ENCODE peak calls at places on chromosomes 16 and 17, in six cellular contexts. A, W, F, S, X and Q are unnamed samples.

GRCh38 chr17:42891539-42892152 is 9.0 kb upstream of the G6PC1 start:
- DNase-seq in S (no peak), F (peak; percentile 89), W (no peak), A (no peak), X (peak; percentile 33), Q (no peak)

GRCh38 chr17:57343717-57344116 is 87.4 kb downstream of the MSI2 start:
- DNase-seq in S (no peak), A (no peak), X (no peak), F (no peak), W (no peak), Q (no peak)

GRCh38 chr17:72599891-72600290 is 479.1 kb downstream of the SOX9 start:
- DNase-seq in S (no peak), F (no peak), X (no peak), W (no peak), A (no peak), Q (no peak)

GRCh38 chr16:47493358-47494337 is 32.5 kb downstream of the PHKB start:
- DNase-seq in S (no peak), X (no peak), A (no peak), W (no peak), F (no peak), Q (no peak)

GRCh38 chr17:29151567-29151966 is 28.6 kb downstream of the MYO18A start:
- DNase-seq in A (peak; percentile 59), X (no peak), W (no peak), F (no peak), S (no peak), Q (no peak)

GRCh38 chr17:17696075-17696474 is 14.8 kb downstream of the RAI1 start:
- DNase-seq in W (no peak), X (no peak), F (no peak), S (no peak), A (no peak), Q (no peak)

GRCh38 chr17:27756467-27757371 is 43.6 kb downstream of the NOS2 start:
- DNase-seq in W (no peak), X (peak; percentile 55), A (peak; percentile 75), F (no peak), S (peak; percentile 70), Q (peak; percentile 27)

GRCh38 chr16:4179763-4180260 is 62.1 kb downstream of the SRL start:
- DNase-seq in F (no peak), S (no peak), X (no peak), A (no peak), W (no peak), Q (no peak)

GRCh38 chr17:77217566-77217965 is 76.8 kb downstream of the SEC14L1 start:
- DNase-seq in X (no peak), S (no peak), A (no peak), W (no peak), F (no peak), Q (no peak)

GRCh38 chr17:65307366-65308316 is 170.5 kb downstream of the RGS9 start:
- DNase-seq in F (no peak), S (no peak), X (no peak), A (no peak), W (no peak), Q (no peak)

GRCh38 chr16:29714972-29715371 is 30.8 kb downstream of the C16orf54 start:
- DNase-seq in X (no peak), W (no peak), A (no peak), F (no peak), S (no peak), Q (no peak)

GRCh38 chr17:51764387-51764971 is 394.0 kb downstream of the CA10 start:
- DNase-seq in X (peak; percentile 24), W (no peak), F (peak; percentile 57), S (peak; percentile 38), A (peak; percentile 64), Q (peak; percentile 24)

GRCh38 chr17:48107137-48108055 is at the start of gene SNX11:
- DNase-seq in F (peak; percentile 94), A (peak; percentile 92), W (peak; percentile 69), X (peak; percentile 82), S (peak; percentile 82), Q (peak; percentile 89)
- TF ChIP-seq POLR2A in F (peak; percentile 39), A (peak; percentile 87), W (peak; percentile 71), X (peak; percentile 35), S (peak; percentile 51), Q (peak; percentile 70)

DNA sequence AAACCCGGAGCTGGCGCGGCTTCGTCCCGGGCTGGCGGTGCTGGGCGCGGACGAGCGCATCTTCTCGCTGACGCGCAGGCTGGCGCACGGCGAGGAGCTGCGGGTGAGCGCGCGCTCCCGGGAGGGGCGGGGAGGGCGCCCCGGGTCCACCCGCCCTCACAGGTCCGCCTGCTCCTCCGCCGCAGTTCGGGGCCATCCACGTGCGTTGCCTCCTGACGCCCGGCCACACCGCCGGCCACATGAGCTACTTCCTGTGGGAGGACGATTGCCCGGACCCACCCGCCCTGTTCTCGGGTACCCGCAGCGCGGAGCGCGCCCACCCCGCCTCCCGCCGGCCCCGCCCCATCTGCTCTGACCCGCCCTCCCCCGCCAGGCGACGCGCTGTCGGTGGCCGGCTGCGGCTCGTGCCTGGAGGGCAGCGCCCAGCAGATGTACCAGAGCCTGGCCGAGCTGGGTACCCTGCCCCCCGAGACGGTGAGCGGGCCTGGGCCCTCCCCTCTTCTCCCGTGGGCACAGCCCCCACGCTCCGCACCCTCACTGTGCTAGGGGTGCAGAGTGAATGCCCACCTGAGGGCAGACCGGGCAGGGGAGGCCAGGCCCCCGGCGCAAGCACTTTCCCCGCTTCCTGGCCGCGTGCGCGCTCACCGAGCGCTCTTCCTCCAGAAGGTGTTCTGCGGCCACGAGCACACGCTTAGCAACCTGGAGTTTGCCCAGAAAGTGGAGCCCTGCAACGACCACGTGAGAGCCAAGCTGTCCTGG is 1.4 kb downstream of the HAGHL start:
- DNase-seq in X (no peak), A (peak; percentile 95), W (no peak), F (peak; percentile 83), S (no peak), Q (peak; percentile 50)
- H3K27ac ChIP-seq in X (peak overlapping the region; percentile 71), A (peak overlapping the region; percentile 98), W (peak overlapping the region; percentile 53), F (no peak overlapping the region), S (no peak overlapping the region), Q (no peak overlapping the region)

GRCh38 chr16:52068447-52069074 is 478.4 kb downstream of the TOX3 start:
- DNase-seq in S (no peak), F (no peak), X (no peak), W (no peak), A (no peak), Q (peak; percentile 36)
- TF ChIP-seq CTCF in S (no peak), F (no peak), X (no peak), W (no peak), A (no peak), Q (peak; percentile 32)

DNA sequence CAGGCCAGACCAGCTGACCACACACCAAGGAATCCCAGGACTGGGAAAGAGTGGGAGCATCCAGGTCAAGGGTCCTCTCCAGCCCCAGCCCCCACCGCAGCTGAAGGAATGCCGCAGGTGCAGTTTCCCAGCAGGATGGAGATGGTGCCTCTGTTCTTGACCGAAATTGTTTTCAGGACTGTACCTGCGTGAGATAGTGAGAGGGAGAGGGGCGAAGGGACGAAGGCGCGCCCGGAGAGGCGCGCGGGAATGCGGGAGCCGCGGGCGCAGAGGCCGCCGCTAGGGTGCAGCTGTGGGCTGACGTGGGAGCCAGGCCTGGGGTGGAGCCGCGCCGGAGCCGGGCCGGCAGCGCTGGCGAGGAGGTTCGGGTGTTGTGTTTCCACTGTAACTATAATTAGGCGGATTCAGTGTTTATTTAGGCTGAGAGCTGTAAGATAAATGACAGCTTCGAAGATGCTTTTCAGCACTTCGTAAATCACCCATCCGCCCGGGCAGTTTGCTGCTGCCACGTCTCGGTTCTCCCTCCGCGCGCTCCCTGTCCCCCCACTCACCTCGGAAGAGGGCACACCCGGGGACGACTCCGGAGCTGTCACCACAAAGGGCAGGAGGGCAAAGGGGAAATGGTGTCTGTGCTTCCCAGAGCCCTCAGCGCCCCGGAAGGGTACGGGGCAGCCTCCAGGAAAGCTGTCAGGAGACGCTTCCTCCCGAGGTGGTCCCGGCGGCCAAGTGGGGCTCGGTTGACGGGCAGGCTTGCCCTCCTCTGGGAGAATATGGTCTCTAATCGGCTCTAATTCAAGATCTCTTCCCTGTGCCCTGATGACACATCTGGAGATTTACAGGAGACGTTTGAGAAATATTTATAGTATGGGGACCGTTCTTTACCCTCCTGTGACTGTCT is 38.2 kb downstream of the HOXB1 start:
- DNase-seq in A (peak; percentile 89), S (peak; percentile 71), X (peak; percentile 39), W (no peak), F (peak; percentile 91), Q (peak; percentile 49)
- TF ChIP-seq POLR2A in A (peak; percentile 44), S (no peak), X (no peak), W (no peak), F (no peak), Q (no peak)

GRCh38 chr16:89168381-89169189 is 3.0 kb upstream of the CDH15 start:
- DNase-seq in X (no peak), W (no peak), A (no peak), S (no peak), F (no peak), Q (no peak)
- H3K27ac ChIP-seq in X (no peak overlapping the region), W (no peak overlapping the region), A (no peak overlapping the region), S (no peak overlapping the region), F (no peak overlapping the region), Q (no peak overlapping the region)

GRCh38 chr17:36885161-36885735 is 52.0 kb upstream of the LHX1 start:
- DNase-seq in A (no peak), F (no peak), S (no peak), X (no peak), W (no peak), Q (no peak)

GRCh38 chr17:36885761-36886365 is 51.4 kb upstream of the LHX1 start:
- DNase-seq in F (no peak), W (no peak), S (no peak), A (no peak), X (no peak), Q (no peak)

GRCh38 chr17:36888236-36888957 is 48.9 kb upstream of the LHX1 start:
- DNase-seq in X (no peak), A (no peak), F (no peak), S (no peak), W (no peak), Q (no peak)

GRCh38 chr17:36881323-36881722 is 56.0 kb upstream of the LHX1 start:
- DNase-seq in A (no peak), W (no peak), F (no peak), X (no peak), S (no peak), Q (no peak)

DNA sequence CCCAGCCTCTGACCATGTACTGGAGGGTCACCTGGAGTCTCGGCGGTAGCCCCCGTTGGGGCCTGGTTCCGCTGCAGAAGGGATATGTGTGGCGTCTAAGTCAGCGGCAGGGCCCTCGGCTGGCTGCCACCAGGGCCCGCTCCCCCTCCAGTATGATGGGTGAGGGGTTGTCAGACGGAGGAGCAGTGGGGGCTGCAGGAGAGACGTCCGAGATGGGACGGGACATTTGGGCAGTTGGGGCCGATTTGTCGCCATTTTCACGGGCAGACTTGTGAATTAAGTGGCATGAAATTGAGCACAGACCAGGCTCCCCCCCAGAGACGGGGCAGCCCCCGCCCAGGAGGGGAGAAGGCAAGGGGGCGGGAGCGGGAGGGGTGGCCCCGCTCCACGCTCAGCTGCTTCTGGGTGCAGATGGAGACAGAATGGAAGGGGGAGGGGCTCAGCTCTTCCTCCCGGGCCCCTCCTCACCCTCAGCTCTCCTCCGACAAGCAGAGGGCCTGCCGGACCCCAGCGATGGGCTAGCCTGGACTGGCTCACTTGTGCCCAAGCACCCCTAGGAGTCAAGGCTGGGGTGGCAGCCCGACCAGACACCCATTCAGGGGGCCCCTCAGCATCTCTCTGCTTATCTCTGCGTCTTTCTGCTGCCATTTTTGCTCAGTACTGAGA is 52.6 kb upstream of the LHX1 start:
- DNase-seq in S (no peak), A (no peak), F (no peak), X (no peak), W (no peak), Q (no peak)
- TF ChIP-seq CTCF in S (no peak), A (no peak), F (no peak), X (no peak), W (no peak), Q (no peak)

GRCh38 chr17:8151641-8152111 is 528 bp downstream of the PER1 start:
- DNase-seq in S (peak; percentile 79), F (peak; percentile 98), X (peak; percentile 88), A (no peak), W (no peak), Q (peak; percentile 83)
- TF ChIP-seq POLR2A in S (no peak), F (peak; percentile 67), X (no peak), A (no peak), W (no peak), Q (no peak)